ENCODE peak calls at places on chromosomes 3 and 15, in six cellular contexts. F, E, V, D, Y and J are unnamed samples.

GRCh38 chr3:99871231-99871898 is 53.7 kb downstream of the CMSS1 start:
- DNase-seq in Y (peak; percentile 64), V (no peak), D (peak; percentile 69), E (no peak), F (no peak), J (no peak)

GRCh38 chr3:134937256-134938023 is 142.4 kb downstream of the EPHB1 start:
- DNase-seq in D (no peak), V (no peak), E (no peak), F (peak; percentile 2), Y (no peak), J (no peak)

GRCh38 chr3:26118165-26118564 is 328.3 kb downstream of the OXSM start:
- DNase-seq in F (peak; percentile 2), E (no peak), D (no peak), V (no peak), Y (no peak), J (peak; percentile 14)

GRCh38 chr3:13308406-13308805 is 111.7 kb downstream of the NUP210 start:
- DNase-seq in E (peak; percentile 18), V (peak; percentile 74), Y (peak; percentile 14), D (peak; percentile 27), F (peak; percentile 36), J (peak; percentile 70)

GRCh38 chr3:9769426-9770275 is at the start of gene CAMK1:
- DNase-seq in E (peak; percentile 49), D (peak; percentile 69), Y (peak; percentile 50), V (peak; percentile 84), F (peak; percentile 52), J (peak; percentile 86)

GRCh38 chr15:52186651-52187486 is 4.3 kb downstream of the GNB5 start:
- DNase-seq in V (peak; percentile 49), Y (no peak), D (no peak), E (no peak), F (no peak), J (no peak)

GRCh38 chr3:191721983-191722382 is 261.0 kb downstream of the PYDC2 start:
- DNase-seq in F (no peak), E (no peak), D (peak; percentile 14), V (peak; percentile 75), Y (peak; percentile 2), J (no peak)

GRCh38 chr3:43768594-43768993 is 77.9 kb downstream of the ABHD5 start:
- DNase-seq in D (no peak), F (peak; percentile 51), E (no peak), V (peak; percentile 12), Y (no peak), J (no peak)

GRCh38 chr3:4732974-4733373 is 239.8 kb downstream of the ITPR1 start:
- DNase-seq in V (no peak), F (no peak), E (no peak), D (no peak), Y (no peak), J (no peak)

GRCh38 chr3:16508591-16508995 is 4.9 kb downstream of the RFTN1 start:
- DNase-seq in E (no peak), V (no peak), F (no peak), Y (peak; percentile 67), D (peak; percentile 70), J (peak; percentile 49)

DNA sequence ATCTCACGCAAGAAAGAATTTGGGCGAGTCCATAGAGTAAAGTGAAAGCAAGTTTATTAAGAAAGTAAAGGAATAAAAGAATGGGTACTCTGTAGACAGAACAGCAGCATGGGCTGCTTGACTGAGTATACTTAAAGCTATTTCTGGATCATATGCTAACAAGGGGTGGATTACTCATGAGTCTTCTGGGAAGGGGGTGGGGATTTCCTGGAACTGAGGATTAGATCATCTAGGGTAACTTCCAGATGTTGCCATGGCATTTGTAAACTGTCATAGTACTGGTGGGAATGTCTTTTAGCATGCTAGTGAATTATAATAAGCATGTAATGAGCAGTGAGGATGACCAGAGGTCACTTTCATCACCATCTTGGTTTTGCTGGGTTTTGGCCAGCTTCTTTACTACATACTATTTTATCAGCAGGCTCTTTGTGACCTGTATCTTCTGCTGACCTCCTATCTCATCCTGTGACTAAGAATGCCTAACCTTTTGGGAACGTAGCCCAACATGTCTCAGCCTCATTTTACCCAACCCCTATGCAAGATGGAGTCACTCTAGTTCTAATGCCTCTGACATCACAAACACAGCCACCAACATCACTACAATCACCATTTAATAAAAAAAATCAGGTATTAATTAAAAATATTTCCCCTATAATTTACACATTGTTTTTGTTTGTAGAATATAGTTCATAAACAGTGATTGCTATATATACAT is 890.7 kb upstream of the EPHA6 start:
- DNase-seq in Y (peak; percentile 98), F (peak; percentile 99), E (no peak), D (peak; percentile 98), V (peak; percentile 82), J (no peak)
- TF ChIP-seq CTCF in Y (no peak), F (no peak), E (no peak), D (no peak), V (no peak), J (no peak)

DNA sequence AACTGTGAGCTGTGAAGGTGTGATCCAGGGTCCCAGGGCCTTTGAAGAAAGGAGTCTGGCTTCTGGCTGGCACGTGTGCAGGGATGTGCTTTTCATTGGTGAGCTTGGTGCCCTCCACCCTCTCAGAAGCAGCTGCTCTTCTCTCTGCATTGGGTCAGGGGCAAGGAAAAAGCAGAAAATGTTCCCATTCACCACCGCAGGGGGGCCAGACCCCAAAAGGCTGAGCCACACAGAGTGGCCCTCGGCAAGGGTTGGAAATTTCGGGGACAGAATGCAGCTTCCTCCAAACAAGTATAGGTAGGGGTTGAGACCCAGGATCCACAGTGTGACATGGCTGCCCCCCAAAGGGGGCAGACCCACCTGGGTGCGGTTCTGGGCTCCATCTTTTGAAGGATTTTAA is 2.5 kb downstream of the CSK start:
- DNase-seq in F (no peak), Y (no peak), E (no peak), D (no peak), V (no peak), J (no peak)
- TF ChIP-seq CTCF in F (no peak), Y (no peak), E (no peak), D (no peak), V (no peak), J (no peak)

GRCh38 chr3:187778726-187779125 is 33.5 kb upstream of the BCL6 start:
- DNase-seq in F (no peak), E (no peak), Y (no peak), D (no peak), V (no peak), J (no peak)
- TF ChIP-seq CTCF in F (no peak), E (no peak), Y (no peak), D (no peak), V (no peak), J (no peak)

GRCh38 chr3:61564405-61565059 is 3.2 kb downstream of the PTPRG start:
- DNase-seq in D (peak; percentile 63), Y (peak; percentile 28), V (peak; percentile 65), E (no peak), F (peak; percentile 74), J (peak; percentile 57)
- TF ChIP-seq CTCF in D (peak; percentile 78), Y (peak; percentile 52), V (peak; percentile 65), E (no peak), F (peak; percentile 75), J (no peak)

GRCh38 chr15:57462391-57462790 is 86.1 kb downstream of the CGNL1 start:
- DNase-seq in F (peak; percentile 38), Y (no peak), D (no peak), E (no peak), V (no peak), J (no peak)
- TF ChIP-seq CTCF in F (peak; percentile 30), Y (peak; percentile 15), D (peak; percentile 17), E (no peak), V (no peak), J (no peak)